ENCODE peak calls at places on chromosome 20, in nine cellular contexts. S, A, C, N, D, Z, Y, J and B are unnamed samples.

GRCh38 chr20:17992847-17993508 is 24.2 kb downstream of the MGME1 start:
- DNase-seq in S (no peak), A (no peak), C (no peak), N (no peak), D (no peak), Z (peak), Y (peak), J (no peak), B (no peak)

GRCh38 chr20:52754366-52754765 is 217.8 kb upstream of the TSHZ2 start:
- DNase-seq in S (no peak), A (no peak), C (no peak), N (no peak), D (no peak), Z (no peak), Y (no peak), J (no peak), B (no peak)

GRCh38 chr20:21229163-21229562 is 74.0 kb upstream of the XRN2 start:
- DNase-seq in S (no peak), A (no peak), C (no peak), N (peak), D (no peak), Z (no peak), Y (peak), J (no peak), B (no peak)

GRCh38 chr20:16378122-16378521 is 195.1 kb downstream of the KIF16B start:
- DNase-seq in S (no peak), A (no peak), C (no peak), N (no peak), D (no peak), Z (no peak), Y (no peak), J (no peak), B (no peak)

GRCh38 chr20:20024942-20025341 is 7.8 kb downstream of the NAA20 start:
- DNase-seq in S (no peak), A (no peak), C (no peak), N (peak), D (no peak), Z (no peak), Y (no peak), J (no peak), B (no peak)

GRCh38 chr20:64025101-64025825 is 10.7 kb upstream of the C20orf204 start:
- DNase-seq in S (no peak), A (no peak), C (no peak), N (no peak), D (no peak), Z (no peak), Y (no peak), J (no peak), B (no peak)

GRCh38 chr20:6848041-6848440 is 80.6 kb downstream of the BMP2 start:
- DNase-seq in S (no peak), A (no peak), C (no peak), N (no peak), D (no peak), Z (peak), Y (no peak), J (no peak), B (no peak)

GRCh38 chr20:35845561-35845960 is 73.7 kb downstream of the PHF20 start:
- DNase-seq in S (no peak), A (no peak), C (no peak), N (no peak), D (no peak), Z (no peak), Y (no peak), J (no peak), B (no peak)

GRCh38 chr20:63360850-63361497 is at the start of gene CHRNA4:
- DNase-seq in S (no peak), A (peak), C (no peak), N (no peak), D (no peak), Z (peak), Y (no peak), J (no peak), B (no peak)